ENCODE peak calls at places on chromosomes 7 and 10, in five cellular contexts. O is spleen, B is thyroid gland, G is endothelial cell, J is PC-9. U is an unnamed sample.

GRCh38 chr7:43300121-43300520 is 187.7 kb downstream of the HECW1 start:
- DNase-seq in B (no peak), G (no peak), O (no peak), J (no peak), U (no peak)

GRCh38 chr7:98300595-98301372 is 19.3 kb downstream of the BRI3 start:
- DNase-seq in G (no peak), O (no peak), B (no peak), J (no peak), U (peak)

GRCh38 chr10:11183000-11183399 is 165.3 kb downstream of the CELF2 start:
- DNase-seq in G (no peak), J (no peak), B (no peak), O (no peak), U (no peak)

GRCh38 chr10:18582803-18583202 is 68.6 kb downstream of the NSUN6 start:
- DNase-seq in B (no peak), G (no peak), J (no peak), O (no peak), U (no peak)

GRCh38 chr10:72085166-72085565 is 3.2 kb downstream of the SPOCK2 start:
- DNase-seq in O (no peak), J (no peak), B (no peak), G (no peak), U (no peak)

GRCh38 chr10:119737827-119738226 is 12.0 kb downstream of the INPP5F start:
- DNase-seq in B (no peak), O (no peak), J (peak), G (no peak), U (no peak)

GRCh38 chr7:4792537-4793126 is 17.2 kb downstream of the AP5Z1 start:
- DNase-seq in B (peak), O (peak), G (peak), J (no peak), U (peak)

GRCh38 chr10:34854147-34854601 is 39.1 kb upstream of the PARD3 start:
- DNase-seq in O (no peak), G (no peak), B (peak), J (peak), U (no peak)

GRCh38 chr7:30707391-30708351 is 25.4 kb upstream of the CRHR2 start:
- DNase-seq in G (no peak), O (peak), B (no peak), J (no peak), U (peak)

GRCh38 chr10:43249962-43250624 is 16.8 kb downstream of the RASGEF1A start:
- DNase-seq in O (peak), J (peak), G (no peak), B (no peak), U (peak)

GRCh38 chr10:122368502-122369254 is 5.8 kb upstream of the PLEKHA1 start:
- DNase-seq in O (no peak), G (no peak), J (no peak), B (no peak), U (no peak)

GRCh38 chr10:58508316-58508715 is 4.4 kb upstream of the BICC1 start:
- DNase-seq in G (no peak), O (no peak), B (no peak), J (no peak), U (no peak)

GRCh38 chr7:99531354-99531765 is 20.6 kb downstream of the FAM200A start:
- DNase-seq in O (no peak), J (no peak), G (no peak), B (no peak), U (peak)

GRCh38 chr10:125193306-125193877 is 33.0 kb upstream of the CTBP2 start:
- DNase-seq in G (no peak), O (peak), B (no peak), J (no peak), U (no peak)

GRCh38 chr7:5657901-5658300 is 123.6 kb downstream of the RNF216 start:
- DNase-seq in J (no peak), B (no peak), O (no peak), G (no peak), U (no peak)

GRCh38 chr10:74071151-74071550 is 73.2 kb downstream of the VCL start:
- DNase-seq in O (no peak), J (no peak), B (no peak), G (no peak), U (no peak)

GRCh38 chr10:122854648-122855047 is 9.0 kb upstream of the CUZD1 start:
- DNase-seq in J (no peak), O (no peak), B (no peak), G (no peak), U (no peak)

GRCh38 chr7:123958186-123958703 is 33.2 kb downstream of the SPAM1 start:
- DNase-seq in B (no peak), J (no peak), O (no peak), G (no peak), U (no peak)

GRCh38 chr10:132546567-132547420 is 9.2 kb downstream of the INPP5A start:
- DNase-seq in B (peak), G (no peak), J (no peak), O (peak), U (peak)

GRCh38 chr10:100101526-100102076 is 19.9 kb upstream of the CPN1 start:
- DNase-seq in B (no peak), G (no peak), J (no peak), O (no peak), U (no peak)

GRCh38 chr7:16814987-16815386 is 10.2 kb upstream of the AGR2 start:
- DNase-seq in G (no peak), B (no peak), J (no peak), O (no peak), U (no peak)

GRCh38 chr10:101295266-101295665 is 58.7 kb upstream of the BTRC start:
- DNase-seq in G (no peak), B (no peak), J (no peak), O (no peak), U (no peak)

GRCh38 chr10:11330383-11331020 is 280.9 kb downstream of the USP6NL start:
- DNase-seq in O (no peak), G (no peak), J (no peak), B (no peak), U (no peak)

GRCh38 chr10:101071266-101071884 is 9.6 kb downstream of the KAZALD1 start:
- DNase-seq in O (no peak), G (no peak), B (no peak), J (no peak), U (no peak)

GRCh38 chr10:98664329-98665042 is 217.8 kb upstream of the HPS1 start:
- DNase-seq in G (peak), O (no peak), J (no peak), B (no peak), U (no peak)

GRCh38 chr7:15314922-15315321 is 246.9 kb downstream of the AGMO start:
- DNase-seq in B (no peak), G (no peak), O (no peak), J (no peak), U (no peak)

GRCh38 chr7:107564553-107565298 is 955 bp downstream of the DUS4L start:
- DNase-seq in G (no peak), O (no peak), J (no peak), B (no peak), U (no peak)

GRCh38 chr7:91520645-91521044 is 256.4 kb downstream of the FZD1 start:
- DNase-seq in G (no peak), J (no peak), B (no peak), O (no peak), U (no peak)

GRCh38 chr10:13219685-13220670 is 14.2 kb downstream of the UCMA start:
- DNase-seq in B (peak), G (peak), J (peak), O (no peak), U (no peak)

GRCh38 chr10:79406683-79407396 is 38.6 kb downstream of the ZCCHC24 start:
- DNase-seq in G (no peak), O (peak), B (peak), J (no peak), U (peak)

GRCh38 chr10:119159332-119159731 is 6.2 kb downstream of the SFXN4 start:
- DNase-seq in G (no peak), B (no peak), O (no peak), J (no peak), U (no peak)

GRCh38 chr7:135831451-135832220 is 83.0 kb upstream of the FAM180A start:
- DNase-seq in G (no peak), B (no peak), J (no peak), O (no peak), U (no peak)

GRCh38 chr10:15180736-15181135 is 12.2 kb upstream of the NMT2 start:
- DNase-seq in B (no peak), J (no peak), O (no peak), G (no peak), U (no peak)

GRCh38 chr10:89651916-89652573 is 7.0 kb upstream of the PANK1 start:
- DNase-seq in J (no peak), O (no peak), B (no peak), G (no peak), U (no peak)

GRCh38 chr7:96674565-96674964 is 35.1 kb downstream of the SEM1 start:
- DNase-seq in J (no peak), O (no peak), B (no peak), G (no peak), U (no peak)

GRCh38 chr10:122232781-122233180 is 38.3 kb upstream of the BTBD16 start:
- DNase-seq in B (no peak), O (no peak), J (no peak), G (no peak), U (no peak)

GRCh38 chr7:105336009-105336408 is 52.7 kb downstream of the SRPK2 start:
- DNase-seq in B (no peak), O (no peak), G (no peak), J (no peak), U (no peak)

GRCh38 chr10:1243486-1244182 is 187.4 kb downstream of the WDR37 start:
- DNase-seq in J (no peak), G (peak), B (no peak), O (peak), U (no peak)
- TF ChIP-seq CTCF in J (no peak), G (peak), B (no peak), O (no peak), U (no peak)

GRCh38 chr7:19448091-19448490 is 260.7 kb downstream of the POLR1F start:
- DNase-seq in O (no peak), B (no peak), G (no peak), J (no peak), U (no peak)

GRCh38 chr7:19442016-19442785 is 266.6 kb downstream of the POLR1F start:
- DNase-seq in G (peak), O (no peak), J (peak), B (no peak), U (no peak)
- TF ChIP-seq CTCF in G (no peak), O (no peak), J (peak), B (peak), U (no peak)

GRCh38 chr10:103696411-103697145 is 158.8 kb downstream of the SH3PXD2A start:
- DNase-seq in J (peak), B (no peak), G (no peak), O (peak), U (no peak)
- TF ChIP-seq CTCF in J (peak), B (no peak), G (no peak), O (peak), U (no peak)

DNA sequence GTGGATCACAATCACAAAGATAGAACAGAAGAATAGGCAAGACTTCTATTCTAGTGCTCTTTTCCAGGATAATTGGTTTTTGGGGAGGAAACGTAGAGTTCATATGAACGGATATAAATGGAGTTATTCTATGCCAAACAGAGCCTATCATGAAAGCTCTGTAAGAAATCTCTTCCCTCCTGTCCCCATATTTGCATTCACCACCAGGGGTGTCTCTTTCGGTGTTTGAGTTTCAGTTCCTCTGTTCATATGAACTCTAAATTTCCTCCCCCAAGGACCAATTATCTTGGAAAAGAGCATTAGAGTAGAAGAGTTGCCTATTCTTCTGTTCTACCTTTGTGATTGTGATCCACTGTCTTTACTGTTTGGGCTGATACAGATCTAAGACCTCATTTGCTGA is 48.3 kb upstream of the CDC14C start:
- DNase-seq in O (no peak), J (no peak), B (no peak), G (no peak), U (no peak)
- TF ChIP-seq CTCF in O (no peak), J (no peak), B (no peak), G (no peak), U (no peak)

GRCh38 chr10:25487266-25487665 is 312.5 kb downstream of the GPR158 start:
- DNase-seq in O (no peak), G (no peak), J (no peak), B (no peak), U (no peak)

GRCh38 chr10:25497281-25497680 is 322.5 kb downstream of the GPR158 start:
- DNase-seq in O (no peak), B (no peak), J (no peak), G (no peak), U (no peak)

GRCh38 chr10:25493122-25493893 is 318.5 kb downstream of the GPR158 start:
- DNase-seq in B (no peak), J (peak), G (peak), O (no peak), U (no peak)

GRCh38 chr10:25492040-25492439 is 317.2 kb downstream of the GPR158 start:
- DNase-seq in G (no peak), O (no peak), B (no peak), J (no peak), U (no peak)

DNA sequence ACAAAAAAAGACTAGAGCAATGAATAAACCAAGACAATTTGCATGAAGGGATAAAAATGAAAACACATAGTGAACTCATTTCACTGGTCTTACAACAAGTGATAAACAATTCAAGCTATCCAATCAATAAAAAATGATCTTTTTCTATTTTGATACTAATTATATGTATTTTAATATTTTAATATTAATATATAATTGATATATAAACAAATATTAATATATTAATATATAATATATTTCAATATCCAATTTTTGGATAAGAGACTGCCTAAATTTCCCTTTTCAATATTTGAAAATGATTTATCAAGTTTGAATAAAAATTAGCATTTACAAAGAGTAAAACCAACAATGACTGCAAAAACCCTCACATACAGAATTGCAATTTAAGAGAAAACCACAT is 317.9 kb downstream of the GPR158 start:
- DNase-seq in B (no peak), J (no peak), G (no peak), O (no peak), U (no peak)
- TF ChIP-seq CTCF in B (no peak), J (no peak), G (no peak), O (no peak), U (no peak)

GRCh38 chr10:106401161-106401560 is 763.3 kb downstream of the SORCS1 start:
- DNase-seq in G (no peak), O (no peak), B (no peak), J (no peak), U (no peak)
- TF ChIP-seq CTCF in G (peak), O (no peak), B (peak), J (peak), U (no peak)

GRCh38 chr10:37566336-37566735 is 291.1 kb downstream of the ZNF248 start:
- DNase-seq in B (no peak), G (no peak), J (no peak), O (no peak), U (no peak)
- TF ChIP-seq CTCF in B (no peak), G (no peak), J (no peak), O (no peak), U (no peak)

DNA sequence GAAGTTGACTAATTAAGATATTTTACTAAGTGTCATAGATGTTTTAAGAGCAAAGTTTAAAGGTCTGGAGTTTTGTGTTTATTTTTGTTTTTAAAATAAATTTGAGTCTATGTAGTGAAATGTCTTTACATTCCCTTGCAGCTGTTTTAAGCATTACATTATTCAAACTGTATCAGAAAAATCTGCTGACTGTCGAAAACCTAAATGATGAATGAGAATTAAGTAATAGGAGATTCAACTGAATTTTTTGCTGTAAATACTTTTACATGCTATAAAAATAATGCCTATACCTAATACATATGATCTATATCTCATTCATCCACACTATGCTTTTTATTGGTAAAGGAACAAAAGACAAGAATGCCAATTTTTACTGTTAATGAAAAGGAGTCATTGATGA is 227.2 kb downstream of the CSTF2T start:
- DNase-seq in G (no peak), B (no peak), J (no peak), O (no peak), U (no peak)
- TF ChIP-seq CTCF in G (no peak), B (no peak), J (no peak), O (no peak), U (no peak)

GRCh38 chr7:74023037-74023436 is 4.9 kb upstream of the ELN start:
- DNase-seq in G (no peak), J (peak), B (peak), O (no peak), U (peak)
- TF ChIP-seq CTCF in G (no peak), J (no peak), B (no peak), O (no peak), U (no peak)

U was measured in kidney.